ENCODE peak calls at places on chromosomes 7 and 10, in eight cellular contexts. H, I, B, S, J, V, D and Z are unnamed samples. For H3K4me1, the result is how much of the 10 kb centered on the place peaks cover.

GRCh38 chr7:80722596-80723141 is 84.2 kb downstream of the CD36 start:
- DNase-seq in H (peak), I (peak), B (no peak), S (peak), J (peak), V (peak), D (peak), Z (peak)

GRCh38 chr7:140156460-140157080 is 20.2 kb downstream of the KDM7A start:
- DNase-seq in H (no peak), I (no peak), B (no peak), S (no peak), J (no peak), V (no peak), D (no peak), Z (no peak)

GRCh38 chr7:53504914-53505313 is 469.5 kb downstream of the POM121L12 start:
- DNase-seq in H (no peak), I (peak), B (no peak), S (no peak), J (no peak), V (no peak), D (no peak), Z (no peak)

GRCh38 chr7:129882531-129882930 is 70.2 kb downstream of the UBE2H start:
- DNase-seq in H (peak), I (no peak), B (no peak), S (no peak), J (no peak), V (no peak), D (no peak), Z (no peak)

GRCh38 chr10:113278664-113279063 is 274.2 kb upstream of the HABP2 start:
- DNase-seq in H (no peak), I (no peak), B (no peak), S (no peak), J (no peak), V (no peak), D (no peak), Z (no peak)

GRCh38 chr10:11058965-11059364 is 41.3 kb downstream of the CELF2 start:
- DNase-seq in H (peak), I (peak), B (no peak), S (no peak), J (peak), V (no peak), D (no peak), Z (no peak)

GRCh38 chr10:5107860-5108526 is 13.8 kb downstream of the AKR1C3 start:
- DNase-seq in H (no peak), I (no peak), B (no peak), S (no peak), J (no peak), V (no peak), D (no peak), Z (no peak)

GRCh38 chr7:42479452-42480303 is 242.7 kb upstream of the GLI3 start:
- DNase-seq in H (no peak), I (peak), B (no peak), S (no peak), J (no peak), V (no peak), D (no peak), Z (no peak)

GRCh38 chr7:81616951-81617350 is 152.9 kb downstream of the HGF start:
- DNase-seq in H (peak), I (no peak), B (no peak), S (no peak), J (no peak), V (no peak), D (no peak), Z (no peak)

GRCh38 chr10:30467939-30468338 is 34.0 kb downstream of the MAP3K8 start:
- DNase-seq in H (no peak), I (no peak), B (no peak), S (no peak), J (no peak), V (no peak), D (no peak), Z (no peak)

GRCh38 chr7:22357311-22358175 is 589 bp upstream of the RAPGEF5 start:
- DNase-seq in H (peak), I (peak), B (no peak), S (no peak), J (peak), V (no peak), D (peak), Z (no peak)

GRCh38 chr7:151810434-151811232 is 66.3 kb downstream of the PRKAG2 start:
- DNase-seq in H (no peak), I (no peak), B (peak), S (peak), J (no peak), V (no peak), D (no peak), Z (no peak)

GRCh38 chr10:61731638-61732037 is 68.9 kb downstream of the CABCOCO1 start:
- DNase-seq in H (no peak), I (no peak), B (no peak), S (no peak), J (no peak), V (no peak), D (no peak), Z (no peak)

GRCh38 chr10:810351-810846 is 120.9 kb upstream of the DIP2C start:
- DNase-seq in H (peak), I (no peak), B (no peak), S (no peak), J (peak), V (no peak), D (peak), Z (peak)

GRCh38 chr7:112069879-112070321 is 136.3 kb downstream of the DOCK4 start:
- DNase-seq in H (peak), I (peak), B (no peak), S (no peak), J (no peak), V (no peak), D (no peak), Z (no peak)

GRCh38 chr10:87694011-87694794 is 34.5 kb downstream of the PAPSS2 start:
- DNase-seq in H (peak), I (no peak), B (no peak), S (no peak), J (no peak), V (no peak), D (no peak), Z (no peak)

GRCh38 chr10:103928784-103929183 is 10.8 kb upstream of the STN1 start:
- DNase-seq in H (no peak), I (no peak), B (no peak), S (no peak), J (no peak), V (no peak), D (no peak), Z (no peak)

GRCh38 chr7:14507617-14508016 is 394.9 kb downstream of the DGKB start:
- DNase-seq in H (no peak), I (no peak), B (no peak), S (no peak), J (no peak), V (no peak), D (no peak), Z (no peak)

GRCh38 chr10:75887981-75888380 is 456.6 kb downstream of the LRMDA start:
- DNase-seq in H (no peak), I (no peak), B (no peak), S (no peak), J (no peak), V (no peak), D (no peak), Z (no peak)

GRCh38 chr10:113563306-113564088 is 10.6 kb downstream of the HABP2 start:
- DNase-seq in H (peak), I (peak), B (peak), S (peak), J (peak), V (peak), D (peak), Z (peak)

GRCh38 chr10:13712799-13713581 is 126.2 kb downstream of the PRPF18 start:
- DNase-seq in H (peak), I (peak), B (peak), S (peak), J (peak), V (peak), D (no peak), Z (peak)

GRCh38 chr10:75525067-75525466 is 93.6 kb downstream of the LRMDA start:
- DNase-seq in H (no peak), I (no peak), B (no peak), S (no peak), J (no peak), V (no peak), D (no peak), Z (no peak)

GRCh38 chr10:124095096-124095495 is 1.7 kb upstream of the CHST15 start:
- DNase-seq in H (no peak), I (peak), B (no peak), S (no peak), J (no peak), V (no peak), D (no peak), Z (no peak)

GRCh38 chr10:36256905-36257304 is 614.8 kb upstream of the FZD8 start:
- DNase-seq in H (peak), I (peak), B (no peak), S (no peak), J (peak), V (no peak), D (no peak), Z (no peak)

GRCh38 chr7:117064688-117065087 is 111.4 kb downstream of the ST7 start:
- DNase-seq in H (no peak), I (no peak), B (no peak), S (no peak), J (no peak), V (no peak), D (no peak), Z (no peak)

GRCh38 chr10:23151071-23151470 is 41.0 kb upstream of the PTF1A start:
- DNase-seq in H (no peak), I (no peak), B (no peak), S (no peak), J (no peak), V (no peak), D (no peak), Z (no peak)

GRCh38 chr7:66847879-66848810 is 72.9 kb upstream of the TMEM248 start:
- DNase-seq in H (peak), I (peak), B (no peak), S (no peak), J (peak), V (no peak), D (peak), Z (no peak)

GRCh38 chr7:117230276-117231046 is 92.4 kb downstream of the WNT2 start:
- DNase-seq in H (peak), I (peak), B (no peak), S (no peak), J (no peak), V (no peak), D (no peak), Z (no peak)

GRCh38 chr7:47651355-47652317 is 69.7 kb upstream of the TNS3 start:
- DNase-seq in H (peak), I (peak), B (no peak), S (no peak), J (no peak), V (no peak), D (no peak), Z (no peak)

GRCh38 chr7:151732834-151733585 is 143.9 kb downstream of the PRKAG2 start:
- DNase-seq in H (peak), I (peak), B (peak), S (no peak), J (no peak), V (no peak), D (no peak), Z (no peak)

GRCh38 chr10:132313305-132313704 is 5.6 kb upstream of the STK32C start:
- DNase-seq in H (no peak), I (no peak), B (no peak), S (no peak), J (no peak), V (no peak), D (no peak), Z (no peak)
- H3K4me3 ChIP-seq in H (no peak), I (no peak), B (no peak), S (no peak), J (no peak), V (no peak), D (no peak), Z (no peak)

GRCh38 chr7:153835712-153836265 is 216.4 kb upstream of the DPP6 start:
- DNase-seq in H (no peak), I (no peak), B (no peak), S (no peak), J (no peak), V (no peak), D (no peak), Z (no peak)
- H3K4me1 ChIP-seq in H (under half), I (under half), B (under half), S (under half), J (under half), V (under half), D (under half), Z (under half)

DNA sequence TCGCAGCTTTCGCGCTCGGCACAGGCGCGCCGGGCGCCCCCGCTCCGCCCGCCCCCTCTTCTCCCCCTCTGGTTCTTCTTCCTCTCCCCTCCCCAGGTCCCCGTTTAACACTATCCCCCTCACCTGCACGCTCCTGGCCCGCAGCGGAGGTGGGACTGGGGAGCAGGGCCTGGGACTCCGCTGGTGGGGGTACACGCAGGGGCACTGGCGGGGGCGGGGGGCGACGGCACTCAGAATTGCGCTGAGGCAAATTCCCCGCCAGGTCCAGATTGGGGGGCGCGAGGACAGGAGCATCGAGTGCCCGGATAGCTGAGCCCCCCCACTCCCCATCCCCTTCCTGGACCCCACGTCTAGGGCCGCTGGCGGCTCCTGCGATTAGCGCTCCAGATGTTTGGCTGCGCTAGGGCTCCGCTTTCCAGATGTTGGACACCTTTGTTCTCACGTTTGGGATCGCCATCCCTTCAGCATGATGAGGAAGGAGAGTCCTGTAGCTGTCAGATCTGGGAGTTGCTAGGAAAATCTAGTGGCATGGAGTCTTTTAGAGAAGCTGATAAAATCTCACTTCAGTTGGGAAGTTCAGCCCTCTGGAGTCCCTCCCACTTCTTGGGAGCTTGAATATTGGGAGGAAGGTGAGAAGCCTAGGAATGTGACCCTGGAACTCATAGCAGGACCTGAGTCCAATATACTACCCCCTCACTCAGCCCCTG is 31.4 kb upstream of the PAX2 start:
- DNase-seq in H (no peak), I (no peak), B (no peak), S (no peak), J (no peak), V (no peak), D (no peak), Z (no peak)
- H3K4me3 ChIP-seq in H (no peak), I (no peak), B (no peak), S (peak), J (no peak), V (peak), D (peak), Z (no peak)

DNA sequence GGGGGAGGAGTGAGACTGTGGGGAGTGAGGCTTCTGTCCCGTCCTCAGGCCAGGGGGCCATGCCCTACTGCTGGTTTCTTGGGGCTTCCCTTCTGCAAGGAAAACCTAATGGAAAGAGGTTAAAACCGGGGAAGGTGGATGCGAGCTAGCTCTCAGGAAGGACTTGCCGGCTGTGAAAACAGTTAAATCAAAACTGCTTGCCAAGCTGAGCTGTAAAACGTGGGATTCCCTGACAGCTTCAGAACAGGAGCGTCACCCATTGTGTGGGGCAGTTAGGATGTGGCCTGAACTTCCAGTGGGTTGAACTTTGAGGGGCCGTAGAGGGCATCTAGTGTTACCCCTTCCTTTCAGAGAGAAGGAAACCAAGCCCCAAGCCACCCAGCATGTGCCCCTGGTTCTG is 13.1 kb downstream of the TSPAN15 start:
- DNase-seq in H (no peak), I (no peak), B (no peak), S (no peak), J (no peak), V (no peak), D (no peak), Z (no peak)
- H3K4me1 ChIP-seq in H (under half), I (under half), B (under half), S (half or more), J (under half), V (half or more), D (under half), Z (half or more)

GRCh38 chr10:60390224-60390626 is 550 bp upstream of the ANK3 start:
- DNase-seq in H (peak), I (peak), B (no peak), S (no peak), J (no peak), V (no peak), D (no peak), Z (no peak)

GRCh38 chr10:60388709-60389241 is 900 bp downstream of the ANK3 start:
- DNase-seq in H (no peak), I (no peak), B (no peak), S (no peak), J (no peak), V (no peak), D (peak), Z (no peak)

GRCh38 chr10:60389413-60390009 is at the start of gene ANK3:
- DNase-seq in H (no peak), I (no peak), B (no peak), S (no peak), J (no peak), V (no peak), D (peak), Z (no peak)

GRCh38 chr10:60387531-60387930 is 2.1 kb downstream of the ANK3 start:
- DNase-seq in H (no peak), I (no peak), B (no peak), S (no peak), J (no peak), V (no peak), D (no peak), Z (no peak)

DNA sequence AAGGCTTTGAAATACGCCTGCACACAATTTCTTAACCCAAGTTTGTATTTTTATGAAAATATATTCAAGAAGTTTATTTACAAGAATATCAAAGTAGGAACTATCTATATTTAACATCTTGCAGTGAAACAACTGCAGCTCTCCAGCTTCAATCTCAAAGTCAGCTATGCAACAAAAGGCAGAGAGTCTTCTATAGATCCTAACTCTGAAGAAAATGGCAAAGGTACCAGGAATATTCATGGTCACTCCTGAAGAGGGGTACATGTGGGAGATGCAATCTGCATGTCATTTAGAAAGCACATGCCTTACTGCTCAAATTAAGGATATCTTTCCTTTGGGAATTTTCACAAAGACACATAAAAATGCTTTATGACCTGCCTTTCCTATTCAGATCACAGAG is 1.6 kb downstream of the ANK3 start:
- DNase-seq in H (no peak), I (no peak), B (no peak), S (no peak), J (no peak), V (no peak), D (no peak), Z (no peak)
- H3K4me3 ChIP-seq in H (no peak), I (no peak), B (no peak), S (no peak), J (no peak), V (no peak), D (no peak), Z (no peak)

GRCh38 chr10:101938316-101939272 is 95.0 kb upstream of the KCNIP2 start:
- DNase-seq in H (peak), I (peak), B (no peak), S (no peak), J (peak), V (no peak), D (no peak), Z (no peak)

GRCh38 chr10:101932182-101932581 is 88.6 kb upstream of the KCNIP2 start:
- DNase-seq in H (no peak), I (no peak), B (no peak), S (no peak), J (no peak), V (no peak), D (no peak), Z (no peak)

GRCh38 chr10:101933976-101934375 is 90.4 kb upstream of the KCNIP2 start:
- DNase-seq in H (no peak), I (no peak), B (no peak), S (no peak), J (no peak), V (no peak), D (no peak), Z (no peak)

GRCh38 chr10:101934911-101935310 is 91.3 kb upstream of the KCNIP2 start:
- DNase-seq in H (no peak), I (no peak), B (no peak), S (no peak), J (no peak), V (no peak), D (peak), Z (no peak)

DNA sequence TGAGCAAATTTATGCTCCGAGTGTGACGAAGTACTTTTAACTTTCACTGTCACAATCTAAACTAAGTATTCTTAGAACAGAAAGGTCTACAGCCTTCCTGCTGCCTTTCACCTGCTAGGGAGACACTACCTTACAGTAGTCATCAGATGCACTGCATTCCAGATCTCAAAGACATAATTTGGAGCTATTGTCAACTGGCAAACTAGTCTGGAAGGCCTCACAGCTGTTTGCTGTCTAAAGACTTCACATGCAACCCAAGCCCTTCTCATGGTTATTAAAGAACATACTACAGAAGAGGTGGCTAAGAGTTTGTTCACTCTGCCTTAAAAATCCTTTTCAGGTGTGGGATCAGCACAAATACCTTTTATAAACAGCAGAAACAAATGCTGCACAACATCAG is 91.8 kb upstream of the KCNIP2 start:
- DNase-seq in H (no peak), I (peak), B (no peak), S (no peak), J (no peak), V (no peak), D (peak), Z (no peak)
- H3K4me1 ChIP-seq in H (under half), I (under half), B (under half), S (under half), J (under half), V (under half), D (under half), Z (under half)

GRCh38 chr10:97781541-97782331 is 9.9 kb upstream of the SFRP5 start:
- DNase-seq in H (no peak), I (no peak), B (no peak), S (no peak), J (no peak), V (no peak), D (no peak), Z (no peak)

GRCh38 chr10:97779975-97780374 is 8.2 kb upstream of the SFRP5 start:
- DNase-seq in H (no peak), I (no peak), B (no peak), S (no peak), J (no peak), V (no peak), D (no peak), Z (no peak)

GRCh38 chr10:97782455-97783228 is 10.8 kb upstream of the SFRP5 start:
- DNase-seq in H (no peak), I (no peak), B (peak), S (no peak), J (no peak), V (peak), D (no peak), Z (no peak)

GRCh38 chr10:97779492-97779891 is 7.7 kb upstream of the SFRP5 start:
- DNase-seq in H (no peak), I (no peak), B (no peak), S (no peak), J (no peak), V (no peak), D (no peak), Z (no peak)

GRCh38 chr10:97780991-97781540 is 9.3 kb upstream of the SFRP5 start:
- DNase-seq in H (no peak), I (no peak), B (peak), S (no peak), J (no peak), V (no peak), D (no peak), Z (no peak)
- H3K4me3 ChIP-seq in H (no peak), I (no peak), B (no peak), S (no peak), J (no peak), V (no peak), D (no peak), Z (no peak)